ENCODE peak calls at places on chromosomes 6 and 20, in five cellular contexts. I, X, E, M and D are unnamed samples.

GRCh38 chr6:138492871-138493270 is 6.4 kb downstream of the NHSL1 start:
- DNase-seq in X (no peak), E (no peak), I (no peak), M (no peak), D (no peak)

GRCh38 chr6:40476673-40477072 is 110.5 kb downstream of the LRFN2 start:
- DNase-seq in X (no peak), E (no peak), M (no peak), I (no peak), D (no peak)

GRCh38 chr6:12545837-12546658 is 170.5 kb upstream of the PHACTR1 start:
- DNase-seq in M (no peak), X (no peak), I (no peak), E (peak), D (no peak)

GRCh38 chr6:45500924-45501816 is 123.4 kb upstream of the SUPT3H start:
- DNase-seq in M (no peak), E (peak), X (no peak), I (no peak), D (no peak)

GRCh38 chr6:147855823-147856222 is 347.3 kb downstream of the SAMD5 start:
- DNase-seq in I (no peak), E (no peak), M (no peak), X (no peak), D (no peak)

GRCh38 chr20:25203891-25204320 is 8.4 kb downstream of the ENTPD6 start:
- DNase-seq in E (no peak), M (no peak), X (no peak), I (no peak), D (no peak)

GRCh38 chr6:44054635-44055559 is 72.4 kb downstream of the MRPL14 start:
- DNase-seq in E (no peak), X (peak), I (no peak), M (no peak), D (no peak)

GRCh38 chr6:127866766-127867165 is 34.1 kb downstream of the THEMIS start:
- DNase-seq in X (no peak), I (no peak), E (no peak), M (no peak), D (no peak)

GRCh38 chr20:3710027-3710426 is 2.4 kb downstream of the SIGLEC1 start:
- DNase-seq in X (peak), I (no peak), M (no peak), E (no peak), D (no peak)

GRCh38 chr6:36679043-36679821 is 718 bp downstream of the CDKN1A start:
- DNase-seq in I (no peak), X (peak), E (no peak), M (no peak), D (peak)

GRCh38 chr6:3205913-3206312 is 21.5 kb downstream of the TUBB2B start:
- DNase-seq in M (no peak), E (no peak), I (no peak), X (no peak), D (no peak)

GRCh38 chr6:149032599-149033405 is 284.7 kb upstream of the TAB2 start:
- DNase-seq in I (no peak), E (no peak), X (no peak), M (peak), D (no peak)

GRCh38 chr6:87504440-87504839 is 31.7 kb downstream of the SLC35A1 start:
- DNase-seq in M (no peak), E (no peak), I (no peak), X (no peak), D (no peak)

GRCh38 chr6:26270121-26270861 is 94.7 kb upstream of the BTN3A2 start:
- DNase-seq in M (no peak), E (no peak), I (no peak), X (no peak), D (no peak)

GRCh38 chr20:64058536-64058935 is 4.5 kb upstream of the TCEA2 start:
- DNase-seq in I (no peak), X (no peak), M (no peak), E (no peak), D (no peak)

GRCh38 chr6:34990971-34991560 is 102.0 kb downstream of the ANKS1A start:
- DNase-seq in M (no peak), I (no peak), E (no peak), X (no peak), D (no peak)

GRCh38 chr6:161443868-161444267 is 170.0 kb upstream of the AGPAT4 start:
- DNase-seq in I (no peak), E (no peak), M (no peak), X (no peak), D (no peak)

GRCh38 chr6:74170118-74170517 is 474.1 kb downstream of the CD109 start:
- DNase-seq in M (no peak), I (no peak), X (no peak), E (no peak), D (no peak)

GRCh38 chr6:37239511-37239910 is 18.1 kb upstream of the TBC1D22B start:
- DNase-seq in E (no peak), I (no peak), X (no peak), M (no peak), D (no peak)

GRCh38 chr6:29737707-29738630 is 14.7 kb downstream of the HLA-F start:
- DNase-seq in I (peak), X (no peak), M (peak), E (peak), D (peak)

GRCh38 chr6:39102024-39102820 is 12.8 kb downstream of the SAYSD1 start:
- DNase-seq in M (no peak), E (no peak), I (no peak), X (no peak), D (no peak)

GRCh38 chr6:163331245-163331644 is 83.3 kb upstream of the QKI start:
- DNase-seq in M (no peak), E (no peak), I (no peak), X (no peak), D (no peak)

GRCh38 chr6:42896178-42896719 is 16.8 kb downstream of the RPL7L1 start:
- DNase-seq in X (no peak), M (no peak), I (no peak), E (no peak), D (no peak)

GRCh38 chr6:27604986-27605385 is 132.1 kb upstream of the ZNF184 start:
- DNase-seq in E (no peak), M (no peak), X (no peak), I (no peak), D (no peak)

GRCh38 chr20:34557936-34558319 is 590 bp upstream of the MAP1LC3A start:
- DNase-seq in X (no peak), E (no peak), I (no peak), M (no peak), D (no peak)

GRCh38 chr6:43916924-43917877 is 147.2 kb downstream of the VEGFA start:
- DNase-seq in E (no peak), I (no peak), X (peak), M (no peak), D (no peak)

GRCh38 chr6:161740486-161740885 is 466.6 kb upstream of the AGPAT4 start:
- DNase-seq in I (no peak), E (no peak), X (no peak), M (no peak), D (no peak)

GRCh38 chr20:64233725-64234124 is 21.8 kb upstream of the PCMTD2 start:
- DNase-seq in E (no peak), M (no peak), X (peak), I (no peak), D (no peak)

GRCh38 chr6:100166991-100167390 is 173.0 kb upstream of the MCHR2 start:
- DNase-seq in E (no peak), X (no peak), M (no peak), I (no peak), D (no peak)

GRCh38 chr6:11413728-11414127 is 123.8 kb upstream of the TMEM170B start:
- DNase-seq in I (no peak), X (no peak), M (no peak), E (no peak), D (no peak)

GRCh38 chr6:143397229-143398222 is 53.0 kb downstream of the ADAT2 start:
- DNase-seq in M (peak), I (peak), E (peak), X (peak), D (peak)

GRCh38 chr6:15824851-15825250 is 162.0 kb upstream of the DTNBP1 start:
- DNase-seq in I (no peak), X (no peak), M (no peak), E (no peak), D (no peak)

GRCh38 chr20:37007898-37008649 is 56.6 kb upstream of the SAMHD1 start:
- DNase-seq in M (peak), I (no peak), X (no peak), E (no peak), D (peak)

GRCh38 chr20:19786311-19786710 is 28.3 kb downstream of the RIN2 start:
- DNase-seq in E (no peak), X (no peak), M (no peak), I (no peak), D (no peak)